ENCODE peak calls at places on chromosomes 16 and 17, in five cellular contexts. B is stimulated activated naive CD8-positive, alpha-beta T cell treated with anti-CD3 and anti-CD28 coated beads, Interleukin-15, Interleukin-2, amounts not matched to agents 100 U/mL and 50 U/mL, for 24 hours; E is DMS53; V is cardiac fibroblast; I is NCI-H1694. T is an unnamed sample.

GRCh38 chr16:3174618-3175148 is 13.3 kb upstream of the OR1F1 start:
- DNase-seq in I (no peak), V (no peak), E (peak; percentile 30), B (no peak), T (no peak)

GRCh38 chr17:15134363-15134762 is 130.8 kb downstream of the PMP22 start:
- DNase-seq in B (no peak), E (no peak), V (no peak), I (no peak), T (no peak)

GRCh38 chr16:11312718-11313492 is 31.8 kb upstream of the PRM1 start:
- DNase-seq in E (peak; percentile 46), V (peak; percentile 42), B (no peak), I (no peak), T (no peak)

GRCh38 chr16:17836868-17837602 is 366.3 kb upstream of the XYLT1 start:
- DNase-seq in I (no peak), E (no peak), B (no peak), V (peak; percentile 87), T (peak; percentile 50)

GRCh38 chr16:75593825-75594820 is 27.9 kb downstream of the GABARAPL2 start:
- DNase-seq in V (peak; percentile 79), I (no peak), B (no peak), E (peak; percentile 85), T (peak; percentile 89)

GRCh38 chr17:77959926-77960521 is 1.5 kb downstream of the TNRC6C start:
- DNase-seq in E (peak; percentile 59), V (peak; percentile 3), B (peak; percentile 24), I (no peak), T (no peak)

GRCh38 chr17:76246080-76247066 is 6.1 kb upstream of the RNF157 start:
- DNase-seq in V (no peak), B (peak; percentile 59), I (no peak), E (no peak), T (no peak)

GRCh38 chr16:69688589-69688988 is 37.8 kb downstream of the NQO1 start:
- DNase-seq in V (no peak), E (no peak), I (no peak), B (no peak), T (no peak)

GRCh38 chr16:23608194-23608593 is 12.1 kb upstream of the NDUFAB1 start:
- DNase-seq in E (peak; percentile 6), V (peak; percentile 87), I (no peak), B (no peak), T (peak; percentile 87)

GRCh38 chr17:35666070-35666469 is 65.4 kb upstream of the RASL10B start:
- DNase-seq in I (no peak), V (peak; percentile 19), E (no peak), B (no peak), T (no peak)

GRCh38 chr17:12821376-12821940 is 32.2 kb downstream of the ARHGAP44 start:
- DNase-seq in E (no peak), V (peak; percentile 68), I (no peak), B (no peak), T (peak; percentile 72)

GRCh38 chr17:48970224-48970623 is 1.8 kb upstream of the GIP start:
- DNase-seq in I (no peak), V (peak; percentile 21), E (no peak), B (no peak), T (no peak)

GRCh38 chr17:8867361-8867981 is at the start of gene PIK3R6:
- DNase-seq in E (no peak), V (no peak), B (no peak), I (no peak), T (no peak)

GRCh38 chr16:56631832-56632159 is 663 bp upstream of the MT1M start:
- DNase-seq in B (no peak), V (no peak), E (peak; percentile 55), I (no peak), T (no peak)

GRCh38 chr16:2745961-2746360 is 6.5 kb upstream of the SRRM2 start:
- DNase-seq in E (no peak), V (no peak), B (no peak), I (no peak), T (no peak)

GRCh38 chr16:71927383-71927782 is 32.1 kb downstream of the IST1 start:
- DNase-seq in V (peak; percentile 93), I (no peak), B (no peak), E (no peak), T (peak; percentile 65)